ENCODE peak calls at places on chromosomes 7 and 10, in five cellular contexts. R is NCI-H2029 treated with DMSO at 0.1 percent for 48 hours; U is cardiac muscle cell; L is activated naive CD4-positive, alpha-beta T cell treated with Interleukin-2 at 50 U/mL for 16 hours; B is caudate nucleus. O is an unnamed sample.
A peak's percentile ranks its signal among the peaks of the same experiment; 100 is the strongest.

GRCh38 chr7:78959471-78959870 is 494.0 kb downstream of the MAGI2 start:
- DNase-seq in U (no peak), B (no peak), R (no peak), L (no peak), O (no peak)

GRCh38 chr10:115427611-115428010 is 334.4 kb downstream of the ATRNL1 start:
- DNase-seq in R (no peak), U (no peak), B (no peak), L (no peak), O (no peak)

GRCh38 chr7:76262683-76263402 is 39.6 kb upstream of the HSPB1 start:
- DNase-seq in R (no peak), U (peak; percentile 80), B (peak; percentile 12), L (peak; percentile 29), O (no peak)

GRCh38 chr7:122803323-122803722 is 82.9 kb downstream of the CADPS2 start:
- DNase-seq in U (peak; percentile 43), R (no peak), B (no peak), L (no peak), O (no peak)

GRCh38 chr7:116150588-116150987 is 59.8 kb upstream of the TES start:
- DNase-seq in L (no peak), U (no peak), R (no peak), B (no peak), O (no peak)

GRCh38 chr10:97049670-97050069 is 136.1 kb downstream of the SLIT1 start:
- DNase-seq in L (no peak), U (no peak), B (no peak), R (no peak), O (no peak)

GRCh38 chr7:34208878-34209621 is 303.7 kb downstream of the BMPER start:
- DNase-seq in L (no peak), B (no peak), R (no peak), U (no peak), O (no peak)

GRCh38 chr10:120760246-120760645 is 90.9 kb upstream of the WDR11 start:
- DNase-seq in B (no peak), L (no peak), R (no peak), U (no peak), O (no peak)

GRCh38 chr10:93220315-93221170 is 146.8 kb downstream of the CYP26A1 start:
- DNase-seq in R (no peak), U (no peak), B (no peak), L (no peak), O (no peak)

GRCh38 chr10:96370575-96371157 is 11.9 kb upstream of the OPALIN start:
- DNase-seq in L (peak; percentile 53), B (peak; percentile 53), R (no peak), U (peak; percentile 59), O (peak; percentile 24)

GRCh38 chr10:79193694-79194382 is 125.1 kb downstream of the ZMIZ1 start:
- DNase-seq in R (no peak), U (no peak), L (no peak), B (no peak), O (no peak)

GRCh38 chr10:70726909-70727495 is 54.7 kb downstream of the ADAMTS14 start:
- DNase-seq in B (peak; percentile 51), R (no peak), U (no peak), L (no peak), O (peak; percentile 53)

GRCh38 chr10:79562135-79562756 is 2.0 kb upstream of the SFTPA2 start:
- DNase-seq in B (peak; percentile 26), L (peak; percentile 68), R (no peak), U (peak; percentile 76), O (peak; percentile 52)

GRCh38 chr10:4241724-4242345 is 456.8 kb upstream of the KLF6 start:
- DNase-seq in L (no peak), U (peak; percentile 44), B (no peak), R (no peak), O (no peak)

GRCh38 chr7:28662236-28662635 is 249.9 kb downstream of the CREB5 start:
- DNase-seq in B (no peak), U (no peak), R (no peak), L (no peak), O (no peak)

GRCh38 chr10:60848126-60848525 is 69.8 kb downstream of the CDK1 start:
- DNase-seq in B (no peak), U (no peak), L (no peak), R (no peak), O (no peak)

GRCh38 chr7:151415375-151416112 is 5.7 kb upstream of the WDR86 start:
- DNase-seq in U (no peak), L (no peak), R (peak; percentile 85), B (no peak), O (no peak)

GRCh38 chr10:23530079-23530478 is 91.2 kb downstream of the OTUD1 start:
- DNase-seq in U (no peak), B (no peak), R (no peak), L (no peak), O (no peak)

GRCh38 chr7:44787762-44788161 is 8.7 kb upstream of the PPIA start:
- DNase-seq in L (no peak), B (no peak), U (no peak), R (no peak), O (no peak)

GRCh38 chr7:16083931-16084330 is 337.4 kb downstream of the CRPPA start:
- DNase-seq in L (no peak), R (no peak), U (no peak), B (no peak), O (no peak)

GRCh38 chr10:117165557-117166419 is 27.7 kb upstream of the VAX1 start:
- DNase-seq in B (peak; percentile 65), R (no peak), L (no peak), U (peak; percentile 76), O (peak; percentile 47)

GRCh38 chr7:64875658-64876406 is 27.2 kb upstream of the ZNF273 start:
- DNase-seq in L (no peak), R (no peak), B (no peak), U (no peak), O (no peak)

GRCh38 chr7:33996899-33997298 is 91.6 kb downstream of the BMPER start:
- DNase-seq in U (no peak), L (no peak), B (no peak), R (no peak), O (no peak)

GRCh38 chr10:69425513-69426298 is 9.0 kb upstream of the TACR2 start:
- DNase-seq in B (no peak), L (peak; percentile 23), U (no peak), R (peak; percentile 50), O (no peak)

GRCh38 chr10:26516540-26517101 is 78.5 kb downstream of the APBB1IP start:
- DNase-seq in L (no peak), R (no peak), U (no peak), B (no peak), O (no peak)

GRCh38 chr7:37382546-37383088 is 66.0 kb downstream of the ELMO1 start:
- DNase-seq in U (no peak), L (no peak), R (no peak), B (no peak), O (no peak)

GRCh38 chr10:77983384-77984341 is 45.7 kb downstream of the POLR3A start:
- DNase-seq in L (no peak), B (no peak), U (no peak), R (no peak), O (no peak)

GRCh38 chr10:123614888-123615287 is 51.3 kb upstream of the GPR26 start:
- DNase-seq in U (peak; percentile 96), R (no peak), L (peak; percentile 15), B (peak; percentile 3), O (no peak)

GRCh38 chr10:110074298-110074697 is 66.5 kb downstream of the ADD3 start:
- DNase-seq in L (no peak), U (peak; percentile 42), B (no peak), R (no peak), O (no peak)

GRCh38 chr10:69895759-69896158 is 94.1 kb downstream of the COL13A1 start:
- DNase-seq in B (no peak), L (no peak), U (no peak), R (no peak), O (no peak)

GRCh38 chr7:12436896-12437535 is 33.4 kb upstream of the VWDE start:
- DNase-seq in B (no peak), U (peak; percentile 47), L (no peak), R (peak; percentile 42), O (no peak)

GRCh38 chr10:29947701-29948060 is 111.7 kb downstream of the JCAD start:
- DNase-seq in R (no peak), B (no peak), U (no peak), L (no peak), O (no peak)

GRCh38 chr7:90618880-90619279 is 22.8 kb downstream of the CDK14 start:
- DNase-seq in L (no peak), B (no peak), R (no peak), U (no peak), O (no peak)

GRCh38 chr10:124653311-124653710 is 90.9 kb downstream of the FAM53B start:
- DNase-seq in L (no peak), R (no peak), U (no peak), B (no peak), O (no peak)

GRCh38 chr10:26946103-26946907 is 85.5 kb upstream of the ABI1 start:
- DNase-seq in R (no peak), B (no peak), U (no peak), L (no peak), O (peak; percentile 2)

GRCh38 chr10:93142534-93142933 is 68.8 kb downstream of the CYP26A1 start:
- DNase-seq in L (no peak), U (no peak), R (no peak), B (no peak), O (no peak)

GRCh38 chr7:106795171-106795876 is 69.8 kb upstream of the PIK3CG start:
- DNase-seq in U (no peak), R (no peak), L (no peak), B (no peak), O (no peak)

GRCh38 chr10:131166486-131166885 is 145.0 kb downstream of the TCERG1L start:
- DNase-seq in U (no peak), B (no peak), L (no peak), R (no peak), O (no peak)

GRCh38 chr7:8000315-8000941 is 31.8 kb downstream of the GLCCI1 start:
- DNase-seq in L (no peak), R (no peak), B (no peak), U (no peak), O (no peak)